ENCODE peak calls at places on chromosome X, in six cellular contexts. J is HepG2, D is upper lobe of left lung, H is A549, S is K562, C is GM12878. Z is an unnamed sample.

GRCh38 chrX:108025954-108026616 is 18.8 kb upstream of the VSIG1 start:
- ATAC-seq in J (no peak), D (no peak), H (no peak), S (no peak), C (no peak), Z (no peak)

GRCh38 chrX:65476564-65476963 is 58.0 kb downstream of the LAS1L start:
- ATAC-seq in J (no peak), D (no peak), H (no peak), S (no peak), C (no peak), Z (no peak)

GRCh38 chrX:1673337-1673736 is 58.5 kb downstream of the ASMT start:
- ATAC-seq in J (peak; percentile 47), D (no peak), H (peak; percentile 69), S (peak; percentile 62), C (peak; percentile 78), Z (no peak)

GRCh38 chrX:340121-340520 is 21.5 kb upstream of the GTPBP6 start:
- ATAC-seq in J (peak; percentile 25), D (no peak), H (peak; percentile 11), S (no peak), C (no peak), Z (no peak)

GRCh38 chrX:150229481-150229880 is 133.6 kb upstream of the MAMLD1 start:
- ATAC-seq in J (no peak), D (no peak), H (no peak), S (no peak), C (no peak), Z (no peak)

GRCh38 chrX:83495882-83496281 is 12.2 kb upstream of the POU3F4 start:
- ATAC-seq in J (no peak), D (no peak), H (no peak), S (no peak), C (no peak), Z (no peak)

GRCh38 chrX:7133036-7133412 is 14.5 kb upstream of the STS start:
- ATAC-seq in J (peak; percentile 42), D (peak; percentile 46), H (peak; percentile 17), S (peak; percentile 86), C (peak; percentile 26), Z (peak; percentile 37)

GRCh38 chrX:36462142-36462541 is 542.6 kb downstream of the CFAP47 start:
- ATAC-seq in J (no peak), D (no peak), H (no peak), S (no peak), C (no peak), Z (no peak)

GRCh38 chrX:96929036-96929435 is 45.3 kb downstream of the RPA4 start:
- ATAC-seq in J (no peak), D (no peak), H (no peak), S (no peak), C (no peak), Z (no peak)

GRCh38 chrX:56268888-56269287 is 36.7 kb downstream of the KLF8 start:
- ATAC-seq in J (no peak), D (no peak), H (no peak), S (no peak), C (peak; percentile 80), Z (no peak)

GRCh38 chrX:129771266-129771995 is 8.3 kb upstream of the SASH3 start:
- ATAC-seq in J (no peak), D (no peak), H (no peak), S (no peak), C (no peak), Z (no peak)

GRCh38 chrX:153719238-153719637 is 4.9 kb downstream of the BCAP31 start:
- ATAC-seq in J (no peak), D (no peak), H (no peak), S (no peak), C (no peak), Z (no peak)

GRCh38 chrX:43809463-43809862 is 72.8 kb downstream of the MAOB start:
- ATAC-seq in J (no peak), D (no peak), H (no peak), S (no peak), C (no peak), Z (peak; percentile 81)

GRCh38 chrX:134186362-134187121 is 50.4 kb upstream of the CCDC160 start:
- ATAC-seq in J (no peak), D (no peak), H (no peak), S (no peak), C (peak; percentile 40), Z (no peak)

GRCh38 chrX:104108955-104109354 is 3.4 kb upstream of the ZCCHC18 start:
- ATAC-seq in J (no peak), D (no peak), H (no peak), S (no peak), C (no peak), Z (no peak)

GRCh38 chrX:129732857-129733256 is 5.9 kb upstream of the XPNPEP2 start:
- ATAC-seq in J (no peak), D (no peak), H (no peak), S (no peak), C (peak; percentile 38), Z (no peak)

GRCh38 chrX:68599256-68600152 is 48.0 kb upstream of the STARD8 start:
- ATAC-seq in J (no peak), D (no peak), H (no peak), S (peak; percentile 41), C (no peak), Z (no peak)

GRCh38 chrX:13398073-13398823 is 78.4 kb upstream of the ATXN3L start:
- ATAC-seq in J (peak; percentile 81), D (peak; percentile 94), H (peak; percentile 99), S (peak; percentile 68), C (peak; percentile 32), Z (peak; percentile 89)

GRCh38 chrX:23832750-23833149 is 49.8 kb downstream of the SAT1 start:
- ATAC-seq in J (no peak), D (no peak), H (no peak), S (no peak), C (no peak), Z (no peak)

GRCh38 chrX:130995351-130995967 is 62.7 kb upstream of the ARHGAP36 start:
- ATAC-seq in J (no peak), D (no peak), H (no peak), S (no peak), C (no peak), Z (no peak)

GRCh38 chrX:70022608-70023007 is 27.1 kb downstream of the AWAT2 start:
- ATAC-seq in J (no peak), D (no peak), H (no peak), S (no peak), C (no peak), Z (no peak)

GRCh38 chrX:118526149-118526548 is 30.5 kb downstream of the DOCK11 start:
- ATAC-seq in J (no peak), D (no peak), H (no peak), S (peak; percentile 37), C (no peak), Z (peak; percentile 35)

GRCh38 chrX:30592846-30593245 is 15.3 kb upstream of the TASL start:
- ATAC-seq in J (no peak), D (no peak), H (no peak), S (no peak), C (peak; percentile 3), Z (no peak)
- TF ChIP-seq EP300 in J (no peak), D (no peak), H (no peak), S (no peak), C (no peak), Z (no peak)

GRCh38 chrX:47796433-47796906 is 40.2 kb upstream of the ZNF81 start:
- ATAC-seq in J (no peak), D (no peak), H (no peak), S (peak; percentile 78), C (no peak), Z (no peak)
- H3K4me1 ChIP-seq in J (no peaks in the 10 kb centered on the region), D (no peaks in the 10 kb centered on the region), H (no peaks in the 10 kb centered on the region), S (no peaks in the 10 kb centered on the region), C (no peaks in the 10 kb centered on the region), Z (no peaks in the 10 kb centered on the region)

GRCh38 chrX:45513042-45513441 is 312.4 kb upstream of the DIPK2B start:
- ATAC-seq in J (no peak), D (no peak), H (no peak), S (no peak), C (no peak), Z (no peak)
- TF ChIP-seq EP300 in J (no peak), D (no peak), H (no peak), S (no peak), C (no peak), Z (no peak)

GRCh38 chrX:40107291-40108083 is 9.7 kb upstream of the BCOR start:
- ATAC-seq in J (no peak), D (peak; percentile 34), H (peak; percentile 32), S (peak; percentile 8), C (peak; percentile 9), Z (peak; percentile 11)
- H3K4me1 ChIP-seq in J (peaks cover 24% of the 10 kb centered on the region), D (peaks cover 24% of the 10 kb centered on the region), H (peaks cover 23% of the 10 kb centered on the region), S (peaks cover 73% of the 10 kb centered on the region), C (peaks cover 11% of the 10 kb centered on the region), Z (peaks cover 18% of the 10 kb centered on the region)

GRCh38 chrX:30525732-30526131 is 51.8 kb downstream of the TASL start:
- ATAC-seq in J (no peak), D (no peak), H (no peak), S (no peak), C (no peak), Z (no peak)

DNA sequence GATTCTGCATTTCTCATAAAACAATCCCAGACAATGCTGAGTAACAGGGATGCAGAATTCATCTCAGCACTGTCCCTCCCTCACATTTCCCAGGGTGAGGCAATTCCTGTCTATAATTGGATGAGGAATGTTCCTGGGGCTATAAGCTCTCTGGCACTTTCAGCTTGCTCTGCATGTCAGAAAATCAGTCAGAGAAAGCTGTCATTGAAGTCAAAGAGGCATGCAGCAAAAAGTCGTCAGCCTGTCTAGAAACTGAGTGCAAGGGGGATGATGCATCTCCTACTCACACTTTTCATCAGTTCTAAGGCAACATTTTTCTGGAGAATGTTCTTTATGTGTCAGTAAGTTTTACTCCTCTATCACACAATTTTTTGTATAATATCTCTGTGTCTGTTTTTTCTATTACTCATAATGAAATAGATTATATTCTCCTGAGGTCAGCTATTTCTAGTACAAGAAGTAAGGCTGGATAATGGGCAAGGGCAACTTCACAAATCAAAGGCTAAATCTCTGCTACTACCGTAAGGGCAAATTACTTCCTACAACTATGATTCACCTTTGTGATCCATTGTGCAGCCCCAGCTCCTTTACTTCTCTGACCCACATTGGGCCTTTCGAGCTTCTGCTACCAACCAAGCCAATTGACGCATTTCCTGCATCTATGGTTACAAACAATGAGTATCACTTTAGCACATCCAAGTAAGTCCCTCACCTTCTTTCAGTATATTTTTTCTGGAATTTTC is 56.0 kb downstream of the TASL start:
- ATAC-seq in J (no peak), D (no peak), H (no peak), S (no peak), C (no peak), Z (no peak)
- TF ChIP-seq EP300 in J (no peak), D (no peak), H (no peak), S (no peak), C (no peak), Z (no peak)

GRCh38 chrX:21382715-21383114 is 8.5 kb downstream of the CNKSR2 start:
- ATAC-seq in J (no peak), D (no peak), H (no peak), S (no peak), C (peak; percentile 36), Z (no peak)

GRCh38 chrX:21384178-21384577 is 10.0 kb downstream of the CNKSR2 start:
- ATAC-seq in J (no peak), D (no peak), H (no peak), S (no peak), C (no peak), Z (no peak)

DNA sequence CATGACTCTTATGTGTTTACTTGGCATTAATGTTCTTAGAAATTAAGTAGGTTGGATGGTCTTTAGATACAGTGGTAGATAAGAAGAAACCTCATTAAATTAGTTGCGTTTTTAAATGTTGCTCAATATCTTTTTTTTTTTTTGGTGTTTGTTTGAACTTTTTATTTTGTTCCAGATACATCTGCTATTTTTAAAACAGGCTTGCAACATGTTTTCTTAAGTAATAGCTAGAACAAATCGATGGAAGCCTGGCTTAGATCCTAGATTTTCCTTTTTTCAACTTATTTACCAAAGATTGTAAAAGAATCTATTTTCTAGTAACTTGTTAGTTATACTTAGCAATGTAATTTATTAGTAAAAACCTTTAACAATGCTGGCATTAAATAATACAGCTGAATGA is 9.3 kb downstream of the CNKSR2 start:
- ATAC-seq in J (no peak), D (no peak), H (no peak), S (no peak), C (no peak), Z (no peak)
- H3K4me1 ChIP-seq in J (no peaks in the 10 kb centered on the region), D (no peaks in the 10 kb centered on the region), H (peaks cover 8% of the 10 kb centered on the region), S (no peaks in the 10 kb centered on the region), C (no peaks in the 10 kb centered on the region), Z (peaks cover 10% of the 10 kb centered on the region)

Z was measured in gastroesophageal sphincter.